ENCODE peak calls at places on chromosome 21, in ten cellular contexts. E is EL, Z is Daoy, Y is activated T-cell treated with anti-CD3 and anti-CD28 coated beads for 48 hours, O is T follicular helper cell, T is HS-27A, W is kidney, P is MM.1S, J is KG1, F is transverse colon. C is an unnamed sample.

GRCh38 chr21:18334066-18334465 is 69.5 kb downstream of the TMPRSS15 start:
- DNase-seq in E (no peak), O (no peak), T (peak), P (no peak), Y (no peak), J (no peak), F (no peak), Z (peak), W (no peak), C (no peak)

GRCh38 chr21:34176442-34176841 is 103.1 kb downstream of the MRPS6 start:
- DNase-seq in Y (no peak), F (no peak), P (no peak), E (no peak), O (no peak), W (no peak), T (no peak), Z (no peak), J (no peak), C (no peak)

GRCh38 chr21:40466893-40467483 is 380.0 kb downstream of the DSCAM start:
- DNase-seq in F (no peak), T (no peak), O (no peak), Y (no peak), P (peak), J (peak), W (no peak), E (peak), Z (no peak), C (peak)

GRCh38 chr21:16608209-16608830 is 878.5 kb downstream of the USP25 start:
- DNase-seq in P (no peak), J (no peak), W (no peak), F (no peak), Y (no peak), T (peak), O (no peak), E (peak), Z (no peak), C (no peak)

GRCh38 chr21:14120091-14120734 is 90.5 kb downstream of the LIPI start:
- DNase-seq in W (no peak), F (peak), P (peak), Y (peak), O (no peak), T (no peak), Z (peak), J (no peak), E (peak), C (peak)

GRCh38 chr21:43868461-43868860 is 3.4 kb downstream of the AGPAT3 start:
- DNase-seq in J (no peak), E (no peak), W (no peak), Y (no peak), O (no peak), P (no peak), Z (no peak), T (no peak), F (no peak), C (peak)

GRCh38 chr21:37829447-37829846 is 86.8 kb downstream of the KCNJ6 start:
- DNase-seq in Z (peak), Y (no peak), W (no peak), T (peak), F (peak), E (peak), P (no peak), J (no peak), O (no peak), C (peak)

GRCh38 chr21:44815852-44816628 is 1.8 kb downstream of the SUMO3 start:
- DNase-seq in O (no peak), Z (no peak), T (no peak), P (no peak), F (no peak), E (no peak), Y (no peak), W (peak), J (no peak), C (no peak)

GRCh38 chr21:44930543-44930981 is 9.3 kb upstream of the SLX9 start:
- DNase-seq in W (peak), Z (peak), O (peak), Y (no peak), T (no peak), E (no peak), J (no peak), P (no peak), F (peak), C (no peak)

GRCh38 chr21:19995253-19995652 is 1003.0 kb upstream of the NCAM2 start:
- DNase-seq in O (no peak), Z (no peak), F (no peak), T (no peak), E (no peak), P (no peak), Y (no peak), J (no peak), W (no peak), C (no peak)

C was measured in body of pancreas.